ENCODE peak calls at places on chromosomes 6 and 20, in five cellular contexts. N is H1, M is K562, O is HepG2, X is WTC11. V is an unnamed sample.

GRCh38 chr20:50202677-50203076 is 12.0 kb downstream of the CEBPB start:
- DNase-seq in N (no peak), M (no peak), O (no peak), X (no peak), V (no peak)

GRCh38 chr20:2804041-2804828 is 3.8 kb upstream of the CPXM1 start:
- DNase-seq in N (no peak), M (no peak), O (no peak), X (no peak), V (no peak)

GRCh38 chr6:111769365-111770127 is 103.7 kb downstream of the FYN start:
- DNase-seq in N (no peak), M (no peak), O (no peak), X (no peak), V (no peak)

GRCh38 chr6:111566873-111567517 is 38.7 kb downstream of the TRAF3IP2 start:
- DNase-seq in N (no peak), M (no peak), O (no peak), X (no peak), V (no peak)

GRCh38 chr20:19300395-19300794 is 88.0 kb downstream of the SLC24A3 start:
- DNase-seq in N (no peak), M (no peak), O (no peak), X (no peak), V (no peak)

GRCh38 chr6:122696853-122697252 is 82.7 kb upstream of the FABP7 start:
- DNase-seq in N (no peak), M (no peak), O (peak), X (no peak), V (no peak)

GRCh38 chr20:52129611-52130010 is 62.0 kb downstream of the ZFP64 start:
- DNase-seq in N (no peak), M (no peak), O (no peak), X (no peak), V (no peak)

GRCh38 chr6:116561377-116562018 is 7.9 kb downstream of the CALHM4 start:
- DNase-seq in N (peak), M (peak), O (peak), X (peak), V (no peak)

GRCh38 chr6:82957171-82957894 is 108.3 kb downstream of the UBE3D start:
- DNase-seq in N (no peak), M (no peak), O (no peak), X (no peak), V (no peak)

GRCh38 chr20:48839518-48839917 is 11.7 kb upstream of the PREX1 start:
- DNase-seq in N (no peak), M (no peak), O (no peak), X (peak), V (no peak)

GRCh38 chr20:48841196-48841860 is 13.5 kb upstream of the PREX1 start:
- DNase-seq in N (no peak), M (no peak), O (no peak), X (no peak), V (no peak)

GRCh38 chr20:48843125-48843806 is 15.5 kb upstream of the PREX1 start:
- DNase-seq in N (no peak), M (peak), O (no peak), X (no peak), V (no peak)

GRCh38 chr20:48839083-48839482 is 11.3 kb upstream of the PREX1 start:
- DNase-seq in N (no peak), M (no peak), O (no peak), X (no peak), V (no peak)

DNA sequence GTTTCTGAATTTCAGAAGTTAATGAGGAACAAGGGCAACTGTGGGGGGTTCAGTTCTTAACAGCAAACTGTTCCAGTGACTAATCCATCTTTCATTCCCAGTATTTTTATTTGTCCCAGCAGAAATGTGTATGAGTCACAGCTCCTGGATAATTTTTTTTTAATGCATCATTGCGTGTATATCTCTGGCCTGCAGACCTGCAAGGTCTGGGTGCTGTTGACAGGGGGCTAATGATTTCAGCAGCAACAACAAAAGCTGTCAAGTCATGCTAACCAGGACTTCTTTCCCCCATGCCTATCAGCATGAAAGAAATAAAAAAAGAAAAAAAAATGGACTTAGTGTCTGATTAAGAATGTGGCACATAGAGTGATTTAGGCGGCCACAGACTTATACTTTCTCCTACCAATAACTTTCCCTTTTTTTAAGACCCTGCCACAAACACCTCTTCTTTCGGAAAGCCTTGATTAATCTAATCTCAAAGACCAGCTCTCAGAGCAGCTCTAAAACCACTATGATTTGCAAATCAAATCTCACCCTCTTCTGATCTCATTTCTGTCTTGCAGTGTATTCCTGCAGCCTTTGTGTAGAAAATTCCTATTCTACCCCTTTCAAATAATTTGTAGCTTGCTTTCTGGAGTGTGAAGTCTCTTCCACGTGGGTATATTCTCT is 14.2 kb upstream of the PREX1 start:
- DNase-seq in N (no peak), M (peak), O (no peak), X (no peak), V (no peak)
- TF ChIP-seq ATF2 in N (no peak), M (no peak), O (no peak), X (no peak), V (no peak)

GRCh38 chr20:59177266-59178250 is 13.9 kb downstream of the ZNF831 start:
- DNase-seq in N (no peak), M (no peak), O (no peak), X (no peak), V (no peak)
- TF ChIP-seq ATF2 in N (no peak), M (no peak), O (no peak), X (no peak), V (no peak)

GRCh38 chr6:7052441-7052936 is 55.3 kb upstream of the RREB1 start:
- DNase-seq in N (peak), M (no peak), O (no peak), X (peak), V (no peak)
- TF ChIP-seq ATF2 in N (peak), M (no peak), O (no peak), X (no peak), V (no peak)

DNA sequence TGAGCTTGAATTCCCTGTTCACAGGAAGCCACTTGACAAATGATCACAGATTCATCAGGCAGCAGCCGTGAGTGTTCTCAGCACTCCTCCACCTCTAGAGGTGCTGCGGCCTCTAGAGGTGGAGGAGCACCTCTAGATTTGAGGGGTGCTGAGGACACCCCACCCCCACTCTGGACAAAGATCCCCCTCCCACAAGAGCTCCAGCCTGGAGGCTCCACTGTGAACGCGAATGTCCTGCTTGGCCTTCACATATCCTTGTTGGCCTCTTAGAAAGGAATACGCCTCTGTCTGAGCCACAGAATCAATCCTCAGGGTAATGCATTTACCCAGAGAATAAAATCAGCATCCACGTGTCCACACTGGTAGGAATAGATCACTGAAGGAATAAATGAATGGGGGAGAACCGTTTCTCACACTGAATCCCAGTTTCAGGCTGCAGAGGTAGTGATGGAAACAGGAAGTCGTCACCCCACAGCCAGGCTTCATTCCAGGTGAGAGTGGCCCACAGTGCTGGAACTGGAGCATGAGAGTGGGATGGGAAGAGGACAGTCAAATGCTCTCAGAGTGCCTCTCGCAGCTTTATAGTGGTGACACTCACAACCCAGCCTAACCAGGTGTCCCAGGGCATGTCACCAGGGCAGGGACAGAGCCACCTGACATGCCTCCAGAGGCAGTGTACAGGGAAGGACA is 16.6 kb downstream of the NPEPL1 start:
- DNase-seq in N (peak), M (no peak), O (no peak), X (no peak), V (no peak)
- TF ChIP-seq ATF2 in N (no peak), M (no peak), O (no peak), X (no peak), V (no peak)

GRCh38 chr20:4025125-4025524 is 9.8 kb upstream of the RNF24 start:
- DNase-seq in N (no peak), M (no peak), O (no peak), X (no peak), V (no peak)

GRCh38 chr20:4027590-4028265 is 12.4 kb upstream of the RNF24 start:
- DNase-seq in N (peak), M (no peak), O (no peak), X (no peak), V (no peak)

GRCh38 chr20:4025679-4026078 is 10.3 kb upstream of the RNF24 start:
- DNase-seq in N (no peak), M (no peak), O (no peak), X (no peak), V (no peak)

GRCh38 chr20:4022386-4023350 is 7.3 kb upstream of the RNF24 start:
- DNase-seq in N (no peak), M (no peak), O (no peak), X (no peak), V (no peak)

GRCh38 chr20:4026093-4026601 is 10.8 kb upstream of the RNF24 start:
- DNase-seq in N (peak), M (peak), O (peak), X (no peak), V (no peak)
- TF ChIP-seq ATF2 in N (no peak), M (no peak), O (no peak), X (no peak), V (no peak)

GRCh38 chr6:87397656-87398055 is 10.1 kb upstream of the CFAP206 start:
- DNase-seq in N (no peak), M (no peak), O (no peak), X (no peak), V (no peak)
- TF ChIP-seq ATF2 in N (no peak), M (no peak), O (no peak), X (no peak), V (no peak)